ENCODE peak calls at places on chromosomes 6 and 20, in five cellular contexts. One of them, this sample, is unnamed.

GRCh38 chr6:54481096-54481495 is 172.9 kb downstream of the TINAG start:
- DNase-seq in prostate gland: no peak
- DNase-seq in breast epithelium: no peak
- DNase-seq in GM23338: no peak
- DNase-seq in endothelial cell of umbilical vein: peak; percentile 14
- DNase-seq in this sample: no peak

GRCh38 chr6:14464049-14464448 is 346.5 kb downstream of the CD83 start:
- DNase-seq in prostate gland: no peak
- DNase-seq in breast epithelium: no peak
- DNase-seq in GM23338: peak; percentile 64
- DNase-seq in endothelial cell of umbilical vein: no peak
- DNase-seq in this sample: no peak

GRCh38 chr6:123418101-123418500 is 218.6 kb downstream of the TRDN start:
- DNase-seq in prostate gland: no peak
- DNase-seq in breast epithelium: no peak
- DNase-seq in GM23338: no peak
- DNase-seq in endothelial cell of umbilical vein: no peak
- DNase-seq in this sample: no peak

GRCh38 chr20:52783769-52784168 is 188.4 kb upstream of the TSHZ2 start:
- DNase-seq in prostate gland: no peak
- DNase-seq in breast epithelium: no peak
- DNase-seq in GM23338: peak; percentile 81
- DNase-seq in endothelial cell of umbilical vein: no peak
- DNase-seq in this sample: no peak

GRCh38 chr6:25295651-25296050 is 16.5 kb downstream of the CARMIL1 start:
- DNase-seq in prostate gland: no peak
- DNase-seq in breast epithelium: no peak
- DNase-seq in GM23338: no peak
- DNase-seq in endothelial cell of umbilical vein: no peak
- DNase-seq in this sample: no peak

GRCh38 chr6:106749611-106750010 is 120.2 kb downstream of the QRSL1 start:
- DNase-seq in prostate gland: no peak
- DNase-seq in breast epithelium: no peak
- DNase-seq in GM23338: no peak
- DNase-seq in endothelial cell of umbilical vein: no peak
- DNase-seq in this sample: no peak

GRCh38 chr6:27553123-27553904 is 80.4 kb upstream of the ZNF184 start:
- DNase-seq in prostate gland: no peak
- DNase-seq in breast epithelium: no peak
- DNase-seq in GM23338: peak; percentile 77
- DNase-seq in endothelial cell of umbilical vein: peak; percentile 7
- DNase-seq in this sample: no peak

GRCh38 chr6:66866801-66867200 is 1159.8 kb upstream of the EYS start:
- DNase-seq in prostate gland: no peak
- DNase-seq in breast epithelium: no peak
- DNase-seq in GM23338: no peak
- DNase-seq in endothelial cell of umbilical vein: no peak
- DNase-seq in this sample: no peak

GRCh38 chr6:167691566-167692312 is 135.0 kb upstream of the AFDN start:
- DNase-seq in prostate gland: no peak
- DNase-seq in breast epithelium: peak; percentile 3
- DNase-seq in GM23338: no peak
- DNase-seq in endothelial cell of umbilical vein: no peak
- DNase-seq in this sample: no peak

GRCh38 chr6:138504764-138505689 is 5.7 kb upstream of the NHSL1 start:
- DNase-seq in prostate gland: no peak
- DNase-seq in breast epithelium: no peak
- DNase-seq in GM23338: no peak
- DNase-seq in endothelial cell of umbilical vein: no peak
- DNase-seq in this sample: no peak

GRCh38 chr20:49559411-49560081 is 8.4 kb downstream of the PTGIS start:
- DNase-seq in prostate gland: no peak
- DNase-seq in breast epithelium: no peak
- DNase-seq in GM23338: no peak
- DNase-seq in endothelial cell of umbilical vein: no peak
- DNase-seq in this sample: peak; percentile 7

DNA sequence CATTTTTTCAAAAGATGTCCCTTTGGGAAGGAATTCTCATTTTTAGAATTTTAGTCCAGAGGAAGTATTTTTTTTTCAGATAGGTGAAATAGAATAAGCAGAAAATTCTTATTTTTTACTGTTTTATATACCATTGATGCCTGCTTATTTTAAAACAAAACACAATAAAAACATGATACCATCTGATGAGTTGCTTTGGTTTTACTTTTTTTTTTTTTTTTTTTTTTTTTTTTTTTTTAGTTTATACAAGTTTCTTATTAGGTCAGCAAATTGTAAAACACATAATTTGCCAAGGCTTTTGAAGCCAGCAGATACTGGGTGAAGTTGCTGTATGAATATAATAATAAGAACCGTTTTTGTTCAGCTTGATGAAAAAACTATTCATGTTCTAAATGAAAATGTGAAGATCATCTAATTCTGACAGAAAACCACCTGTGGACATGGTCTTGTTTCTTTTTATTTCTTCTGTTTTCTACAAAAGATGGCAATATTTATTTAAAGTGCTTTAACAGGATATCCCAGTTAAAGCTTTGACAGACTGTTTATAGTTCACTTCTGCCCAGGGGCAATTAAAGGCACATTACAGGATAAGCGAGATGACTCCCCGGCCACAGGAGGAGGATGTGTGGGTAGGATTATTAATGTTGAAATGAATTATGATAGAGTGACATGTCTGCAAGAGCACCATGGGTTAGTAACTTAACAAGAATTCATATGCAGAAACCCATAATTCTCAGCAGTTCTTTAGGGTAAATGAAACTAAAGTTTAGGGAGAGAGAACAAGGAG is 31.1 kb downstream of the MYB start:
- DNase-seq in prostate gland: no peak
- DNase-seq in breast epithelium: no peak
- DNase-seq in GM23338: no peak
- DNase-seq in endothelial cell of umbilical vein: no peak
- DNase-seq in this sample: no peak
- TF ChIP-seq POLR2AphosphoS5 in prostate gland: no peak
- TF ChIP-seq POLR2AphosphoS5 in breast epithelium: no peak
- TF ChIP-seq POLR2AphosphoS5 in GM23338: no peak
- TF ChIP-seq POLR2AphosphoS5 in endothelial cell of umbilical vein: no peak
- TF ChIP-seq POLR2AphosphoS5 in this sample: no peak

GRCh38 chr6:29726795-29727194 is 3.6 kb downstream of the HLA-F start:
- DNase-seq in prostate gland: no peak
- DNase-seq in breast epithelium: no peak
- DNase-seq in GM23338: no peak
- DNase-seq in endothelial cell of umbilical vein: no peak
- DNase-seq in this sample: no peak

GRCh38 chr6:29723666-29724588 is 693 bp downstream of the HLA-F start:
- DNase-seq in prostate gland: peak; percentile 32
- DNase-seq in breast epithelium: no peak
- DNase-seq in GM23338: peak; percentile 80
- DNase-seq in endothelial cell of umbilical vein: peak; percentile 5
- DNase-seq in this sample: peak; percentile 72

GRCh38 chr6:29724937-29725869 is 2.0 kb downstream of the HLA-F start:
- DNase-seq in prostate gland: no peak
- DNase-seq in breast epithelium: no peak
- DNase-seq in GM23338: no peak
- DNase-seq in endothelial cell of umbilical vein: no peak
- DNase-seq in this sample: no peak

GRCh38 chr6:29727637-29728036 is 4.4 kb downstream of the HLA-F start:
- DNase-seq in prostate gland: no peak
- DNase-seq in breast epithelium: no peak
- DNase-seq in GM23338: no peak
- DNase-seq in endothelial cell of umbilical vein: no peak
- DNase-seq in this sample: no peak

GRCh38 chr6:29725981-29726380 is 2.7 kb downstream of the HLA-F start:
- DNase-seq in prostate gland: no peak
- DNase-seq in breast epithelium: no peak
- DNase-seq in GM23338: no peak
- DNase-seq in endothelial cell of umbilical vein: no peak
- DNase-seq in this sample: no peak
- H3K4me3 ChIP-seq in prostate gland: no peak overlapping the region
- H3K4me3 ChIP-seq in breast epithelium: no peak overlapping the region
- H3K4me3 ChIP-seq in GM23338: no peak overlapping the region
- H3K4me3 ChIP-seq in endothelial cell of umbilical vein: no peak overlapping the region
- H3K4me3 ChIP-seq in this sample: no peak overlapping the region

GRCh38 chr20:32113861-32114260 is 4.3 kb downstream of the TM9SF4 start:
- DNase-seq in prostate gland: no peak
- DNase-seq in breast epithelium: no peak
- DNase-seq in GM23338: no peak
- DNase-seq in endothelial cell of umbilical vein: no peak
- DNase-seq in this sample: no peak
- H3K4me1 ChIP-seq in prostate gland: peaks cover 6% of the 10 kb centered on the region
- H3K4me1 ChIP-seq in breast epithelium: peaks cover 14% of the 10 kb centered on the region
- H3K4me1 ChIP-seq in GM23338: peaks cover 22% of the 10 kb centered on the region
- H3K4me1 ChIP-seq in endothelial cell of umbilical vein: peaks cover 9% of the 10 kb centered on the region
- H3K4me1 ChIP-seq in this sample: peaks cover 5% of the 10 kb centered on the region

GRCh38 chr6:145267076-145267867 is 468.0 kb downstream of the EPM2A start:
- DNase-seq in prostate gland: peak; percentile 4
- DNase-seq in breast epithelium: no peak
- DNase-seq in GM23338: peak; percentile 7
- DNase-seq in endothelial cell of umbilical vein: no peak
- DNase-seq in this sample: no peak
- TF ChIP-seq POLR2AphosphoS5 in prostate gland: no peak
- TF ChIP-seq POLR2AphosphoS5 in breast epithelium: no peak
- TF ChIP-seq POLR2AphosphoS5 in GM23338: no peak
- TF ChIP-seq POLR2AphosphoS5 in endothelial cell of umbilical vein: no peak
- TF ChIP-seq POLR2AphosphoS5 in this sample: no peak

DNA sequence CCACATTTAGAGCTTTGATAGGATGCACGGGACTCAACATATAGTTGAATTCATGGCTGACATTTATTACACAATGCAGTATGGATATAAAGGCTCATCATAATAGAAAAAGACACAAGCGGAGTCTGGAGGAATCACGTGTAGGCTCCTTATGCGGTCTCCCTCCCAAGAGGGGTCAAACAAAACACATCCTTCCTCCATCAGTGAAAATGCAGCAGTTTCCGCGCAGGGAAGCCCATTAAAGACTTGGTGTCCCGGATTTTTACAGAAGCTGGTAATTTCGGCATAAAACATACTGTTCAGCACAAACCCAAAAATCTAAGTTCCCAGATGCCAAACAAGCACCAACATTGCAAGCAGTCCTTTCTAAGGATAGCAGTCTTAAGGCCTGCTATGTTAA is 1.1 kb downstream of the USP45 start:
- DNase-seq in prostate gland: no peak
- DNase-seq in breast epithelium: no peak
- DNase-seq in GM23338: peak; percentile 27
- DNase-seq in endothelial cell of umbilical vein: peak; percentile 36
- DNase-seq in this sample: no peak
- H3K4me3 ChIP-seq in prostate gland: peak overlapping the region; percentile 90
- H3K4me3 ChIP-seq in breast epithelium: peak overlapping the region; percentile 77
- H3K4me3 ChIP-seq in GM23338: peak overlapping the region; percentile 65
- H3K4me3 ChIP-seq in endothelial cell of umbilical vein: peak overlapping the region; percentile 76
- H3K4me3 ChIP-seq in this sample: no peak overlapping the region

DNA sequence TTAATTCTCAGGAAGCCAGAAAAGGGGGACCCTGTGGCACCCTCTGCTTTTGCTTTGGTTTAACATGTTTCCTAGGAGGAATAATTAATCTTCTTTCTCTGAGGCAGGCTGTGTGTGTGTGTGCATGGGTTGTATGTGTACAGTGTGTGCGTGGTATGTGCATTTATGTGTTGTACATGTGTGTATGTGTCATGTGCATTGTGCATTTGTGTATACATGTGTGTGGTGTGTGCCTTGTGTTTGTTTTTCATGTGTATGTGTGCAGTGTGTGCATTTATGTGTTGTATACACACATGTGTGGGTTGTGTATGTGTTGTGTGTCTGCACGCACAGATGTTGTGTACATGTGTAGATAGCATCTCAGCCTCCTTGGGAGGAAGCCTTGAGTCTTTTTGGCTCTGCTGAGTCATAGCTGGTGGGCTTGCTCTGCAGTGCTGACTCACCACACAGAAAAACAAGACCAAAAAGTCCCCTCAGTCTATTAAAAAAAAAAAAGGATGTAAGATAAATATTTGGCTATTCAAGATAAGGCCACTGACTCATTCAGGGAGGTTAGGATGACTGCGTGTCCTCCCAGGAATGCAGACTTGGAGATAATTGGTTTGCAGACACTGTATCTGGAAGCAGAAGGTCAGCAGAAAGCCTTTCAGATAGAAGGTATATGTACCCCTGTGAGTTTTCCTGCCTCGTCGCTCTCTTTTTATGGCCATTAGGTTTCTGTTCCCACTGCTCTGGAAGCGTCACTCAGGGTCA is 58.6 kb downstream of the SYNJ2 start:
- DNase-seq in prostate gland: no peak
- DNase-seq in breast epithelium: no peak
- DNase-seq in GM23338: no peak
- DNase-seq in endothelial cell of umbilical vein: peak; percentile 99
- DNase-seq in this sample: no peak
- H3K4me1 ChIP-seq in prostate gland: peaks cover 30% of the 10 kb centered on the region
- H3K4me1 ChIP-seq in breast epithelium: peaks cover 6% of the 10 kb centered on the region
- H3K4me1 ChIP-seq in GM23338: no peaks in the 10 kb centered on the region
- H3K4me1 ChIP-seq in endothelial cell of umbilical vein: peaks cover 38% of the 10 kb centered on the region
- H3K4me1 ChIP-seq in this sample: peaks cover 10% of the 10 kb centered on the region

DNA sequence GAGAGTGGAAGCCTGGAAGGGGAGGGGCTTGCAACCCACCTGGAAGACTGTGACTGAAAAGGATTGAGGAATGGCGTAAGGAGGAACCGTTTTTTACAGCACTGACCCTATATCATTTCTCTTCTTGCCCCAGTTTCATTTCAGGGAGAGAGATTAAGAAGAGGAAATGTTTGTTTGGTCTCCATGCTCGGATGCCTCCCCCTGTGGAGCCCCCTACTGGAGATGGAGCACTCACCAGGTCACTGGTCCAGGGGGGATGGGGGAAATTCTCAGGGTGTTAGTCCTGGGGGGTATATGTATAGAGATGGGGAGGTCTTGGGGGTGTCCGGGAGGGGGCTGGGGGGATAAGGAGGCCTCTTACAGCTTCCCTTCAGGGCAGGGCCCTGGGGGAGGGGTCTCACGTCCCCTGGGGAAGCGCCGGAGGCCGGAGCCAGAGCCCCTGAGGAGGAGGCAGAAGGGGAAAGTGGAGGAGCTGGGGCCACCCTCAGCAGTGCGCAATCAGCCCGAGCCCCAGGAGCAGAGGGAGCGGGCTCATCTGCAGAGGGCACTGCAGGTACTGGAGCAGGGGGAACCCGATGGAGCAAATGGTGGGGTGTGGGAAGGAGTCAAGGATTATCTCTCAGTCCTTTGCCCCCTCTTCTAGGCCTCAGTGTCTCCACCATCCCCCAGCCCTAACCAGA is 3.2 kb downstream of the CUTA start:
- DNase-seq in prostate gland: no peak
- DNase-seq in breast epithelium: no peak
- DNase-seq in GM23338: peak; percentile 67
- DNase-seq in endothelial cell of umbilical vein: no peak
- DNase-seq in this sample: no peak
- TF ChIP-seq POLR2AphosphoS5 in prostate gland: no peak
- TF ChIP-seq POLR2AphosphoS5 in breast epithelium: no peak
- TF ChIP-seq POLR2AphosphoS5 in GM23338: no peak
- TF ChIP-seq POLR2AphosphoS5 in endothelial cell of umbilical vein: no peak
- TF ChIP-seq POLR2AphosphoS5 in this sample: no peak